ENCODE peak calls at places on chromosomes 6 and 20, in ten cellular contexts. Z is Calu3; E is glomerular endothelial cell; W is ovary; J is GM04503; Q is stimulated activated CD4-positive, alpha-beta T cell treated with anti-CD3 and anti-CD28 coated beads, Interleukin-4, amount 100 ng/mL, for 24 hours; T is head of caudate nucleus; D is T follicular helper cell; N is epithelial cell of esophagus; O is RPMI7951. Y is an unnamed sample.

GRCh38 chr20:63597651-63598478 is 23.8 kb upstream of the HELZ2 start:
- DNase-seq in W (no peak), D (no peak), O (no peak), Z (no peak), E (no peak), T (no peak), J (no peak), N (no peak), Q (no peak), Y (no peak)

GRCh38 chr20:62485062-62485700 is 9.4 kb upstream of the GATA5 start:
- DNase-seq in T (no peak), Z (peak; percentile 41), N (peak; percentile 26), W (no peak), D (no peak), E (no peak), Q (no peak), J (no peak), O (peak; percentile 49), Y (no peak)

GRCh38 chr20:33423141-33423834 is 20.3 kb downstream of the SNTA1 start:
- DNase-seq in T (no peak), O (peak; percentile 97), Q (no peak), N (peak; percentile 19), D (no peak), W (peak; percentile 67), J (peak; percentile 79), E (no peak), Z (peak; percentile 61), Y (no peak)

GRCh38 chr6:101730954-101731353 is 337.4 kb downstream of the GRIK2 start:
- DNase-seq in O (peak; percentile 5), Q (no peak), Z (no peak), J (no peak), E (no peak), N (peak; percentile 7), D (no peak), W (no peak), T (no peak), Y (no peak)

GRCh38 chr20:17642404-17643269 is 39.4 kb downstream of the RRBP1 start:
- DNase-seq in Q (no peak), N (no peak), W (no peak), Z (no peak), E (no peak), J (no peak), O (no peak), T (no peak), D (no peak), Y (no peak)

GRCh38 chr6:1917628-1918371 is 308.1 kb downstream of the FOXC1 start:
- DNase-seq in J (peak; percentile 57), T (peak; percentile 6), N (peak; percentile 94), W (no peak), Z (peak; percentile 85), O (peak; percentile 91), Q (peak; percentile 41), E (peak; percentile 73), D (no peak), Y (peak; percentile 20)

GRCh38 chr6:154157082-154157481 is 118.0 kb downstream of the OPRM1 start:
- DNase-seq in E (no peak), Z (no peak), O (no peak), D (no peak), Q (peak; percentile 24), N (no peak), J (no peak), T (no peak), W (no peak), Y (no peak)

GRCh38 chr6:9456241-9456658 is 958.6 kb downstream of the TFAP2A start:
- DNase-seq in Q (no peak), D (no peak), E (no peak), J (no peak), N (no peak), W (no peak), O (peak; percentile 45), Z (no peak), T (no peak), Y (no peak)

GRCh38 chr20:19784511-19785172 is 26.6 kb downstream of the RIN2 start:
- DNase-seq in N (peak; percentile 91), W (peak; percentile 47), T (peak; percentile 71), J (no peak), Z (peak; percentile 25), E (no peak), O (peak; percentile 98), Q (peak; percentile 22), D (no peak), Y (no peak)

GRCh38 chr6:100905067-100905466 is 23.9 kb upstream of the ASCC3 start:
- DNase-seq in J (no peak), W (no peak), E (no peak), O (no peak), T (no peak), Q (no peak), D (no peak), N (no peak), Z (no peak), Y (no peak)

GRCh38 chr6:42313038-42313437 is 95.4 kb upstream of the MRPS10 start:
- DNase-seq in W (no peak), Z (no peak), T (peak; percentile 26), D (no peak), N (no peak), E (no peak), O (peak; percentile 71), J (no peak), Q (peak; percentile 9), Y (no peak)

GRCh38 chr6:70668499-70668812 is 773 bp downstream of the SMAP1 start:
- DNase-seq in N (peak; percentile 42), J (no peak), E (no peak), T (no peak), O (peak; percentile 60), Q (no peak), Z (no peak), W (peak; percentile 31), D (peak; percentile 24), Y (no peak)

GRCh38 chr6:509676-510075 is 118.1 kb downstream of the IRF4 start:
- DNase-seq in O (no peak), T (no peak), Q (no peak), J (no peak), D (no peak), E (peak; percentile 16), W (no peak), Z (no peak), N (no peak), Y (no peak)

GRCh38 chr20:1465470-1466210 is 1.0 kb downstream of the NSFL1C start:
- DNase-seq in Q (no peak), E (no peak), T (no peak), Z (no peak), N (peak; percentile 75), J (no peak), O (no peak), D (no peak), W (no peak), Y (no peak)

GRCh38 chr6:87391334-87391733 is 16.4 kb upstream of the CFAP206 start:
- DNase-seq in D (no peak), T (no peak), N (peak; percentile 56), Z (peak; percentile 22), Q (no peak), E (peak; percentile 4), O (peak; percentile 37), W (no peak), J (no peak), Y (no peak)

GRCh38 chr20:51565741-51566140 is 23.2 kb upstream of the NFATC2 start:
- DNase-seq in D (no peak), O (peak; percentile 84), Z (no peak), E (no peak), N (no peak), Q (no peak), J (no peak), W (no peak), T (no peak), Y (no peak)

GRCh38 chr6:161406633-161407032 is 132.8 kb upstream of the AGPAT4 start:
- DNase-seq in Q (no peak), O (peak; percentile 83), E (no peak), Z (no peak), J (peak; percentile 80), N (peak; percentile 99), T (no peak), W (no peak), D (no peak), Y (no peak)

GRCh38 chr20:8074931-8075330 is 55.4 kb upstream of the TMX4 start:
- DNase-seq in T (no peak), Z (no peak), W (no peak), J (no peak), E (no peak), Q (no peak), D (no peak), N (no peak), O (no peak), Y (no peak)

GRCh38 chr6:152267967-152268845 is 369.0 kb downstream of the SYNE1 start:
- DNase-seq in Q (peak; percentile 27), T (peak; percentile 43), J (no peak), N (peak; percentile 36), O (peak; percentile 30), W (peak; percentile 49), Z (peak; percentile 6), D (no peak), E (peak; percentile 18), Y (no peak)

GRCh38 chr6:105226598-105227291 is 46.9 kb upstream of the POPDC3 start:
- DNase-seq in T (no peak), Z (no peak), D (no peak), O (peak; percentile 24), N (no peak), Q (no peak), W (no peak), E (no peak), J (no peak), Y (no peak)

GRCh38 chr6:152596706-152597105 is 40.5 kb downstream of the SYNE1 start:
- DNase-seq in W (no peak), Q (no peak), D (no peak), T (no peak), E (no peak), Z (no peak), J (no peak), O (no peak), N (no peak), Y (no peak)

GRCh38 chr20:15220778-15221565 is 883.6 kb upstream of the FLRT3 start:
- DNase-seq in D (no peak), Z (no peak), Q (no peak), O (peak; percentile 60), W (no peak), J (no peak), E (peak; percentile 14), N (peak; percentile 90), T (no peak), Y (no peak)

GRCh38 chr20:10007158-10007557 is 27.6 kb upstream of the ANKEF1 start:
- DNase-seq in T (no peak), J (no peak), O (no peak), Z (no peak), E (no peak), W (no peak), D (no peak), Q (no peak), N (no peak), Y (no peak)

GRCh38 chr20:40688129-40689099 is 622 bp downstream of the MAFB start:
- DNase-seq in J (no peak), N (peak; percentile 32), W (peak; percentile 28), D (no peak), O (no peak), T (no peak), Q (no peak), E (no peak), Z (peak; percentile 23), Y (no peak)

GRCh38 chr6:113246186-113246585 is 611.0 kb upstream of the MARCKS start:
- DNase-seq in N (no peak), T (no peak), D (no peak), W (no peak), Q (no peak), Z (no peak), O (no peak), E (no peak), J (no peak), Y (no peak)

GRCh38 chr6:225121-225721 is 67.1 kb upstream of the DUSP22 start:
- DNase-seq in Q (peak; percentile 80), E (no peak), Z (no peak), W (no peak), O (no peak), J (no peak), D (no peak), N (peak; percentile 98), T (no peak), Y (no peak)

GRCh38 chr6:107447663-107448216 is 11.6 kb downstream of the PDSS2 start:
- DNase-seq in N (no peak), Q (no peak), T (no peak), D (no peak), O (no peak), Z (no peak), J (no peak), W (no peak), E (no peak), Y (no peak)

GRCh38 chr20:62511300-62511914 is 35.6 kb upstream of the GATA5 start:
- DNase-seq in D (no peak), O (no peak), Q (no peak), N (no peak), J (no peak), Z (no peak), W (no peak), E (no peak), T (no peak), Y (no peak)

Y was measured in natural killer cell.